ENCODE peak calls at places on chromosomes 7 and 10, in four cellular contexts. Q is AG04450, R is HepG2, A is ACHN. F is an unnamed sample.

GRCh38 chr7:23333671-23334246 is 34.6 kb downstream of the MALSU1 start:
- DNase-seq in Q (peak), R (no peak), A (peak), F (peak)

GRCh38 chr7:138169441-138169851 is 93.2 kb downstream of the AKR1D1 start:
- DNase-seq in Q (no peak), R (no peak), A (no peak), F (no peak)

GRCh38 chr7:108347616-108348015 is 108.6 kb downstream of the NRCAM start:
- DNase-seq in Q (no peak), R (peak), A (peak), F (no peak)

GRCh38 chr10:43398939-43399871 is 9.8 kb downstream of the HNRNPF start:
- DNase-seq in Q (no peak), R (peak), A (no peak), F (no peak)

GRCh38 chr7:86926732-86927131 is 132.7 kb downstream of the ELAPOR2 start:
- DNase-seq in Q (no peak), R (peak), A (peak), F (peak)

GRCh38 chr10:116744849-116745248 is 2.5 kb upstream of the HSPA12A start:
- DNase-seq in Q (no peak), R (no peak), A (no peak), F (no peak)

GRCh38 chr7:158167373-158167772 is 420.2 kb downstream of the PTPRN2 start:
- DNase-seq in Q (no peak), R (no peak), A (no peak), F (no peak)

GRCh38 chr7:412731-413356 is 106.8 kb downstream of the PDGFA start:
- DNase-seq in Q (no peak), R (no peak), A (no peak), F (no peak)

GRCh38 chr10:10438335-10439123 is 579.1 kb upstream of the CELF2 start:
- DNase-seq in Q (no peak), R (no peak), A (no peak), F (no peak)

GRCh38 chr10:49076741-49077521 is 38.4 kb downstream of the VSTM4 start:
- DNase-seq in Q (no peak), R (no peak), A (no peak), F (no peak)

GRCh38 chr7:94436018-94436604 is 41.4 kb downstream of the COL1A2 start:
- DNase-seq in Q (no peak), R (peak), A (peak), F (no peak)

GRCh38 chr7:43658718-43659548 is 70.4 kb downstream of the COA1 start:
- DNase-seq in Q (no peak), R (peak), A (peak), F (peak)